ENCODE peak calls at places on chromosomes 6 and 20, in six cellular contexts. Z is neuronal stem cell, V is H1, O is mesendoderm, U is IMR-90, T is mesenchymal stem cell. S is an unnamed sample.
A peak's percentile ranks its signal among the peaks of the same experiment; 100 is the strongest.

GRCh38 chr6:12082368-12082767 is 70.3 kb downstream of the HIVEP1 start:
- DNase-seq in V (no peak), Z (no peak), T (no peak), O (no peak), U (no peak), S (no peak)

GRCh38 chr20:32574296-32575226 is 10.6 kb downstream of the NOL4L start:
- DNase-seq in O (peak; percentile 83), U (peak; percentile 88), V (no peak), Z (no peak), T (peak; percentile 92), S (peak; percentile 49)

GRCh38 chr20:37355252-37356180 is 9.6 kb downstream of the SRC start:
- DNase-seq in Z (no peak), T (no peak), V (no peak), U (no peak), O (no peak), S (no peak)

GRCh38 chr20:12700701-12701100 is 308.1 kb upstream of the SPTLC3 start:
- DNase-seq in T (no peak), V (no peak), O (no peak), U (no peak), Z (no peak), S (no peak)

GRCh38 chr6:92810913-92811312 is 608.4 kb downstream of the EPHA7 start:
- DNase-seq in U (peak; percentile 27), O (peak; percentile 78), Z (peak; percentile 49), V (peak; percentile 64), T (peak; percentile 46), S (peak; percentile 2)

GRCh38 chr20:9409352-9409751 is 105.0 kb upstream of the LAMP5 start:
- DNase-seq in T (peak; percentile 19), O (no peak), U (peak; percentile 60), Z (no peak), V (no peak), S (no peak)

GRCh38 chr6:145887969-145888368 is 73.4 kb upstream of the FBXO30 start:
- DNase-seq in O (peak; percentile 8), Z (no peak), U (peak; percentile 42), T (peak; percentile 29), V (no peak), S (no peak)

GRCh38 chr6:111978826-111979225 is 75.1 kb upstream of the CCN6 start:
- DNase-seq in T (peak; percentile 52), O (no peak), Z (no peak), U (no peak), V (no peak), S (peak; percentile 95)

GRCh38 chr20:21228511-21228910 is 74.6 kb upstream of the XRN2 start:
- DNase-seq in V (no peak), O (no peak), U (no peak), T (no peak), Z (no peak), S (no peak)

DNA sequence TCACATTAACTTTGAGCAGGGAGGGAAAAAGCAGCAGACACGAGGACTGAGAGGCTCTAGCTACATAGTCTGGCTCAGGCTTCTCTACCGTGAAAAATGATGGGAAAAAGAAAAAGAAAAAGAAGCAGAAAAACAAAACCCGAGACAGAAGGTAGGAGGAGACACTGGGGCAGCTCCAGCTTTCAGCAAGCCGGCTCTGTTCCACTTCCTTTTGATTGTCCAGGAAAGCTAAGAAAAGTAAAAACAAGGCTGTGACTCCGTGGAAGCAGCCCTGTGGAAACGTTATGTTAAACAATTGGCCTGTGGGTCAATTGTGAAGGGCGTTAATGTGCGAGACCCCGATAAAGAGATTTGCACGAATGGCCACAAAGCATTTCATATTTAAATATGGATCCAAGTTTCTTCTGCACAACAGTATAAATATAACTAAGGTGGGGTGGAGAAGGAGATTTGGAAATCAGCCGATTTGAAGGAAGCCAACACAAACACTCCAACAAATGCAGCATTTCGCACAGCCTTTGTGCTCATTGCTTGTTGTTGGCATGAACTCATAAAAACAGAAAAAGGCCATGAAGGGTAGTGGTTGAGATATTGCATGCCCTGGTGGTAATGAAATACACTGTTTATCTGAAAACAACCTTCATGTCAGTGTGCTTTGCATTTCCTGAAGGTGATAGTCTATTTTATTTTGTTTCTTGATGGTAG is 236.9 kb upstream of the JAG1 start:
- DNase-seq in U (no peak), V (no peak), O (no peak), T (no peak), Z (no peak), S (no peak)
- H3K4me3 ChIP-seq in U (no peak overlapping the region), V (no peak overlapping the region), O (no peak overlapping the region), T (no peak overlapping the region), Z (no peak overlapping the region), S (no peak overlapping the region)

DNA sequence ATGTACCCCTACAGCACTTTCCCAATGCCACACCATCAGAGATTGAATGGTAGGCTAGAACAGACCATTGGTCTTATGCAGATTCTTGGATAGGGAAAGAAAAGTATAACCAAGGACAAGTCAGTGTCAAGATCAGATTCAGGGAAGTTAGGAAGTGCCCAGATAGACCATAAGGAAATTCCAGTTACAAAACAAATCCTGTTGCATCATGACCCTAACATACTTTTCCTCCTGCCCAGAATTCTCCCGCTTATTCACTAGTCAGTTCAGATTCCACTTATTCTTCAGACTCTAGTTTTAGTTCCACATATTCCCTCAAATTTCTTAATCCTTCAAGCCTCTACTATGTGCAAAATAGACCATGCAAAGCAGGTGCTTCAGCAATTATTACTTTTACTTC is 20.7 kb downstream of the METTL24 start:
- DNase-seq in V (no peak), T (peak; percentile 44), U (no peak), O (no peak), Z (no peak), S (peak; percentile 54)
- H3K4me2 ChIP-seq in V (no peak overlapping the region), T (no peak overlapping the region), U (no peak overlapping the region), O (no peak overlapping the region), Z (no peak overlapping the region), S (no peak overlapping the region)

DNA sequence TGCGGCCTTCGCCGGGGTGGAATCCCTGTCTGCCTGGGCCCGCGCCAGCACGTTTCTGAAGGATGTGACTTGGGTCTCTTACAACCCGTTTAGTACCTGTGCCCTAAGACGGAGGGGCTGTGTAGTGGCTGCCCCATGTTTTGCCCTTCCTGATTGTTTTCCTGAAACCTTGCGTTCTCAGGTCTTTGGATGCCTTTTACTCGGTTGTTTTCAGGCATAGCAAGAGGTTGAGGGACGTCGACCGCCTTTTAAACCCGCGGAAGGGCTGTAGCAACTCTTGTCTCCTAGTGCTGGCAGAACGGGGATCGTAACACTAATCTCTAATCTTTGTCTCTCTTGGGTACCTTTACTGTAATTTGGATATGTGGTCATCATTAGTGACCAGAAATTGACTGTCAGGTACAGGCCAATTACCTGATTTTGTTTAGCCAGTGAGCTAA is 706 bp upstream of the NANP start:
- DNase-seq in U (no peak), O (no peak), T (no peak), V (no peak), Z (no peak), S (no peak)
- H4K8ac ChIP-seq in U (peak overlapping the region; percentile 96), O (no peak overlapping the region), T (peak overlapping the region; percentile 99), V (peak overlapping the region; percentile 96), Z (peak overlapping the region; percentile 95), S (peak overlapping the region; percentile 95)

DNA sequence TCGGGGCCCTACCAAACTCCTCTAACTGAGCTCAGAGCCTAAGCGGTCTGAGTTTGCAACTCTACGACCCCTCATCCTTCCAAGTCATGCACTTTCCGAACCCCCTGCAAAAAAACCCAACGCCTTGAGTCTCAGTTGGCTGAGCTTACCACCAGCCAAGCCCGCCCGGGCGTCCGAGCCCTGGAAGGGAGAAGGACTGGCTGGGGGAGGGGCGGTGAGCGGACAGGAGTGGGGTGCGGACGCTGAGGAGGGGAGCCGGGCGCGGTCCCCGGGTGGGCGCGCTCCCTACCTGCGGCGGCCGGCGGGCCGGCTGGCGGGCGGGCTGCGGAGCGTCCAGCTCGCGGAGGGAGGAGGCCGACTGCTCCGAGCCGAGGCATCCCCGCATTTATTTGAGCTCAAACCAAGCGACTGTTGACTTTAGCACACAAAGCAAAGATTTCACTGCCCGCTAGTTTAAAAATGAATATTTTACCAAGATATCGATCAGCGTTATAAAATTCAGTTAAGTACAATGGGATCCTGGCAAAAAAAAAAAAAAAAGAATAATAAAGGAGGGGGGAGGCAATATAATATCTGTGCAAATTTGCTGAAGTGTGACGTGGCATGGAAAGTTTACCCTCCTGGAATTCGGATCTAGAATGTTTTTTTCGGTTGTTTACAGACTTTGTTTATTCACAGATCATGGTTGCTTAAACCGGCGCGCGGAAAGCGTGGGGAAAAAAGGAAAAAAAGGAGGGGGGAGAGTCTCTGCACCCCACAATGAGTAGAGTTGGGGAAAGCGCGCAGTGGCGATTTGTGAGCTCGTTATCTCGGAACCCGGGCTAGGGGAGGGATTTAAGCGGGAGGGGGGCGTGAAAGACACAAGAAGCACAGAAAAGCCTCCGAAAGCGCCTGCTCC is 5.9 kb downstream of the FOXA2 start:
- DNase-seq in V (peak; percentile 66), U (no peak), Z (no peak), O (peak; percentile 42), T (no peak), S (no peak)
- H3K4me3 ChIP-seq in V (peak overlapping the region; percentile 41), U (no peak overlapping the region), Z (no peak overlapping the region), O (no peak overlapping the region), T (no peak overlapping the region), S (no peak overlapping the region)

GRCh38 chr20:47571426-47571825 is 69.7 kb downstream of the NCOA3 start:
- DNase-seq in T (no peak), U (no peak), O (no peak), Z (no peak), V (no peak), S (no peak)
- H3K4me2 ChIP-seq in T (no peak overlapping the region), U (no peak overlapping the region), O (no peak overlapping the region), Z (no peak overlapping the region), V (no peak overlapping the region), S (no peak overlapping the region)

DNA sequence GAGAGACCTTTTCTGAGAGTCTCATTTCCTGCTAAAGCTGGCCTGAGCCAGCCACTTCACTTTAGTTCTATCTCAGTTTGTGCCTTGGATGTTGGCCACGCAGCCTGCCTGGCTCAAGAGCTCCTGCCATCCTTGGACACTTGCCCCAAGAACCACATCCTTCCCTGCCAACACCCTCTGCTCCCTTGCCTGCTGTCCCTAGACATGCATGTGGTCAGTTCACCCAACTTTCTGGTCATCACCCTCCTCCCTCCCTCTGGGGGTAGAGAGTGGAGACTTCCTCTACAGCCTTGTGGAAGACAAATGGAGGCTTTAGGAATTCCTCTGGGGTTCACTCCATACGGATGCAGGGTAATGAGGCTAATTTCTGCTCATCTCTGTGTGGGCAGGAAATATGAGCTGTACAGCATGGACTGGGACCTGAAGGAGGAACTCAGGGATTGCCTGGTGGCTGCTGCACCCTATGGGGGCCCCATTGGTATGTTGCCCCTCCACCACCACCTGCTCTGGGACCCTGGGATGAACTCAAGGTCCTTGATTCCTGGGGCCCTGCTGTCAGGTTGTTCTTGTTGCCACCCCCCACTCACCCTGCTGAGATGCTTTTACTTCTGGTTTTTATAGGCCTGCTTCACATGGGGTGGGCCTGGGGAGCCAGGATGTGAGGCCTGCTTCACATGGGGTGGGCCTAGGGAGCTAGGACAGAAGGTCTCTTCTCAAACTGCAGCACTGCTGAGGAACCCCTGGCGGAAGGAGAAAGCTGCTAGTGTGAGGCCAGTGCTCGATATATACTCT is 13.8 kb upstream of the PTPRA start:
- DNase-seq in Z (no peak), O (no peak), U (no peak), V (no peak), T (no peak), S (no peak)
- H4K8ac ChIP-seq in Z (no peak overlapping the region), O (no peak overlapping the region), U (no peak overlapping the region), V (no peak overlapping the region), T (peak overlapping the region; percentile 29), S (no peak overlapping the region)

DNA sequence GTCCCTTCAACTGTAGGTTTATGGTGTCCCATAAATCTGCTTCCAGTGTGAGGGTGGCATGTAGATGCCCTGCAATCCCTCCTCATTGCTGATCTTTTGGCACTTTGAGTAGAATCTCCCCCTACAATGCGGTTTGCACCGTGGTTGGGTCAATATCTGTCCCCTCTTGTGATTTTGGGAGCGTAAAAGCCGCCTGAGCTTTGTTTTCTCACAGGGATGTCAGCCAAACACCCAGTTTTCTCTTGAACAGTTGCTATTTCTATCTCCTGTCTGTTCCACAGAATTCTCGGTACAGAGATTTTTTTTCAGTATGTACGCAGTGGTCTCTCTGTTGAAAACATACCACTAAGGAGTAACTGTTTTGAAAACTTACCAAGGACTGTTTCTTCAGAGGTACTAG is 21.8 kb downstream of the CDS2 start:
- DNase-seq in V (no peak), O (no peak), Z (no peak), U (no peak), T (no peak), S (no peak)
- H3K4me3 ChIP-seq in V (no peak overlapping the region), O (no peak overlapping the region), Z (no peak overlapping the region), U (no peak overlapping the region), T (no peak overlapping the region), S (no peak overlapping the region)

GRCh38 chr6:3744901-3745470 is 6.5 kb downstream of the PXDC1 start:
- DNase-seq in T (no peak), V (no peak), U (no peak), O (no peak), Z (no peak), S (no peak)
- H3K4me2 ChIP-seq in T (no peak overlapping the region), V (no peak overlapping the region), U (no peak overlapping the region), O (no peak overlapping the region), Z (no peak overlapping the region), S (no peak overlapping the region)

S was measured in trophoblast cell.